ENCODE peak calls at places on chromosomes 5 and 9, in six cellular contexts. H is hepatocyte, Y is fibroblast of lung, X is keratinocyte, R is GM12878, W is HCT116. T is an unnamed sample.

GRCh38 chr9:1722404-1722803 is 292.7 kb upstream of the SMARCA2 start:
- DNase-seq in H (no peak), Y (no peak), X (no peak), R (no peak), W (no peak), T (no peak)

GRCh38 chr5:3828761-3829160 is 233.1 kb downstream of the IRX1 start:
- DNase-seq in H (no peak), Y (no peak), X (no peak), R (no peak), W (no peak), T (no peak)

GRCh38 chr5:169298193-169298592 is 2.7 kb downstream of the SLIT3 start:
- DNase-seq in H (no peak), Y (no peak), X (no peak), R (no peak), W (no peak), T (no peak)

GRCh38 chr9:129761901-129762359 is 9.1 kb upstream of the PTGES start:
- DNase-seq in H (no peak), Y (peak), X (no peak), R (no peak), W (no peak), T (peak)

GRCh38 chr5:98341038-98341710 is 432.3 kb upstream of the RGMB start:
- DNase-seq in H (no peak), Y (peak), X (no peak), R (no peak), W (no peak), T (no peak)

GRCh38 chr9:93188426-93189368 is 4.8 kb downstream of the WNK2 start:
- DNase-seq in H (no peak), Y (no peak), X (no peak), R (no peak), W (no peak), T (no peak)

GRCh38 chr9:110942522-110942921 is 95.7 kb downstream of the LPAR1 start:
- DNase-seq in H (no peak), Y (no peak), X (no peak), R (no peak), W (no peak), T (no peak)

GRCh38 chr9:20597862-20598261 is 24.4 kb downstream of the MLLT3 start:
- DNase-seq in H (no peak), Y (no peak), X (no peak), R (no peak), W (no peak), T (no peak)

GRCh38 chr5:134252671-134253070 is 26.8 kb upstream of the PPP2CA start:
- DNase-seq in H (peak), Y (peak), X (peak), R (no peak), W (peak), T (peak)

GRCh38 chr9:84068872-84069271 is 88.3 kb downstream of the RMI1 start:
- DNase-seq in H (no peak), Y (no peak), X (no peak), R (no peak), W (no peak), T (no peak)

GRCh38 chr5:112316006-112316405 is 103.1 kb downstream of the EPB41L4A start:
- DNase-seq in H (no peak), Y (no peak), X (no peak), R (no peak), W (no peak), T (peak)

GRCh38 chr5:142644640-142645361 is 41.1 kb downstream of the FGF1 start:
- DNase-seq in H (peak), Y (peak), X (peak), R (no peak), W (peak), T (peak)

GRCh38 chr5:1519631-1520141 is 4.1 kb downstream of the LPCAT1 start:
- DNase-seq in H (no peak), Y (no peak), X (no peak), R (no peak), W (no peak), T (no peak)

GRCh38 chr5:167688731-167689130 is 602.7 kb upstream of the WWC1 start:
- DNase-seq in H (no peak), Y (no peak), X (no peak), R (no peak), W (no peak), T (no peak)

GRCh38 chr9:37942616-37943328 is 38.8 kb upstream of the SLC25A51 start:
- DNase-seq in H (no peak), Y (no peak), X (no peak), R (no peak), W (no peak), T (peak)

GRCh38 chr5:149237662-149238061 is 34.0 kb upstream of the AFAP1L1 start:
- DNase-seq in H (no peak), Y (peak), X (no peak), R (no peak), W (no peak), T (no peak)

GRCh38 chr5:51397996-51398395 is 14.7 kb downstream of the ISL1 start:
- DNase-seq in H (no peak), Y (no peak), X (no peak), R (no peak), W (no peak), T (no peak)

GRCh38 chr9:125391704-125392103 is 130.1 kb downstream of the GAPVD1 start:
- DNase-seq in H (no peak), Y (peak), X (no peak), R (no peak), W (no peak), T (no peak)

GRCh38 chr5:83927140-83927733 is 206.6 kb upstream of the HAPLN1 start:
- DNase-seq in H (peak), Y (peak), X (no peak), R (no peak), W (peak), T (no peak)

GRCh38 chr9:78029601-78030552 is 1.7 kb downstream of the GNAQ start:
- DNase-seq in H (peak), Y (peak), X (no peak), R (no peak), W (no peak), T (peak)

GRCh38 chr5:64923151-64923685 is 154.5 kb downstream of the CWC27 start:
- DNase-seq in H (peak), Y (peak), X (no peak), R (no peak), W (no peak), T (no peak)

GRCh38 chr9:96486351-96487029 is 36.5 kb downstream of the HABP4 start:
- DNase-seq in H (peak), Y (peak), X (no peak), R (no peak), W (no peak), T (no peak)

GRCh38 chr9:127444921-127445850 is 6.0 kb downstream of the RPL12 start:
- DNase-seq in H (no peak), Y (peak), X (no peak), R (no peak), W (no peak), T (no peak)

GRCh38 chr5:132176987-132177386 is 50.7 kb downstream of the P4HA2 start:
- DNase-seq in H (no peak), Y (peak), X (no peak), R (peak), W (no peak), T (no peak)

GRCh38 chr5:122490718-122491117 is 178.7 kb downstream of the SNCAIP start:
- DNase-seq in H (no peak), Y (no peak), X (no peak), R (no peak), W (no peak), T (no peak)

GRCh38 chr9:92313624-92314012 is 11.5 kb downstream of the NOL8 start:
- DNase-seq in H (no peak), Y (no peak), X (no peak), R (no peak), W (no peak), T (no peak)

GRCh38 chr9:82242285-82242963 is 253.9 kb downstream of the SPATA31D1 start:
- DNase-seq in H (no peak), Y (no peak), X (no peak), R (no peak), W (no peak), T (peak)

DNA sequence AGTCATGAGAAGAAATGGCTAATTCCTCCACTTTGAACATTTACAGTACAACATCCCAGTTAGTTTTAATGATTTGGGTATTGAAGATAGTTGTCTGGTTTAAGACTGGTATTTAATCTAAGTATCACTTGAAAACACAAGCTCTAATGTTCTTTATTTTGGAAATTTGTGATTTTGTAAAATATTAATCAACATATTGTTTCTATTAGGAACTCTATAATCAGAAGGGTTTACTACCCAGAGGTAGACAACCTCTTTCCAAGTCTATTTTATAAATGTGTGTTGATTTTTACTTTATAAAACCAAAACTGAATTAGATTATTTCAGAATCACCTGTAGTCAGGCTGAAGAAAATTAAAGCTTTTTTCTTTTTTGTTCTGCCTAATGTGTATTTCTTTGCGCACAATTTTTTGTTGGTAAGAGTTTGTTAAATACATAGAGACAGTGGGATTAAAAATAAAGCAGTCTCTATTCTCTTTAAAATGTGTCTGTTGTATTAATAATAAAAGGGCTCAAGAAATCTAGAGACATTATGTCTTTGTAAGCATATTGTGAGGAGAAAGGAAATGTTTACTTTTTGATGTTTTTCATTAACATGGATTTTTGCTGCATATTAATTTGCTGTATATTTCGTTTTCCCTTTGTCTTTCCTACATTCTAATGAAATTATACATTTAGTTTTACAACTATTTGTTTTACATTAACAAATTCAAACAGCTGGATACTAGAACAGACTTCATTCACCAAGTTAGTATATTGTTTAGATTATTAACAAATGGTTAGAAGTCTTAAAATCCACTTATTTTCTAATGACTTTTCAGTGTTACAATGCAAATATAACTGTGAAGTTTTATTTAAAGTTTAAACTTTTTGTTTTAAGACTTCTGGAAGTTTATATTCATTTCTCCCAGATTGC is 3.8 kb upstream of the PURA start:
- DNase-seq in H (no peak), Y (peak), X (no peak), R (no peak), W (no peak), T (no peak)
- TF ChIP-seq EZH2 in H (no peak), Y (no peak), X (no peak), R (no peak), W (no peak), T (no peak)

GRCh38 chr5:146337264-146337904 is 1.3 kb upstream of the POU4F3 start:
- DNase-seq in H (no peak), Y (no peak), X (no peak), R (no peak), W (no peak), T (no peak)

GRCh38 chr5:146337928-146338327 is 711 bp upstream of the POU4F3 start:
- DNase-seq in H (no peak), Y (no peak), X (no peak), R (no peak), W (no peak), T (no peak)

GRCh38 chr5:146336197-146336596 is 2.4 kb upstream of the POU4F3 start:
- DNase-seq in H (no peak), Y (no peak), X (no peak), R (no peak), W (no peak), T (no peak)

GRCh38 chr5:146331257-146331822 is 7.3 kb upstream of the POU4F3 start:
- DNase-seq in H (no peak), Y (no peak), X (no peak), R (no peak), W (no peak), T (no peak)

DNA sequence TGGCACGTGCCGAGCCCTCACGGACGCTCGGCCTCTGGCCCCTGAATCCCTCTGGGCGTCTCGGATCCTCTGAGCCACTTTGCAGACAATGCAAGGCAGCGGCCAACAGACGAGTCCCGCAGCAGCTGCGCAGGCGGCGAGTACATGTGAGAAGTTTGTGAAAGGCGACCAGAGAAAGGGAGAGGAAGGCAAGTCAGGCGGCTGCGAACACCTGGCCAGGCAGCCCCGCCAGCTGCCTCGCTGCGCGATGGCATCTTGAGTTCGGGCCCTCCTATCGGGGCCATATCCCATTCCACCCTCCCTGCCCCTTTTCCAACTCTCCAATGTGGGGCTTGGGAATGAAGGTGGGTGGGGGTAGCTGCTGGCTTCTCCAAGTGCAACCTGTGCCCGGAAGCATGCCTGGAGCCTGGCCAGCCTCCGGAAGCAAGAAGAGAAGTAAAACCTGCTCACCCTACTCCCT is 4.5 kb upstream of the POU4F3 start:
- DNase-seq in H (no peak), Y (no peak), X (no peak), R (no peak), W (no peak), T (no peak)
- TF ChIP-seq EZH2 in H (peak), Y (no peak), X (no peak), R (no peak), W (no peak), T (no peak)

GRCh38 chr5:56101180-56101579 is 106.4 kb upstream of the IL6ST start:
- DNase-seq in H (no peak), Y (no peak), X (no peak), R (no peak), W (no peak), T (no peak)

GRCh38 chr5:56102885-56103284 is 108.1 kb upstream of the IL6ST start:
- DNase-seq in H (no peak), Y (no peak), X (no peak), R (no peak), W (no peak), T (no peak)

GRCh38 chr5:56097055-56097454 is 102.3 kb upstream of the IL6ST start:
- DNase-seq in H (no peak), Y (no peak), X (no peak), R (no peak), W (no peak), T (no peak)

GRCh38 chr5:56099346-56099745 is 104.6 kb upstream of the IL6ST start:
- DNase-seq in H (no peak), Y (peak), X (no peak), R (no peak), W (no peak), T (no peak)

GRCh38 chr5:56100429-56101176 is 105.8 kb upstream of the IL6ST start:
- DNase-seq in H (no peak), Y (no peak), X (no peak), R (no peak), W (no peak), T (no peak)
- TF ChIP-seq EZH2 in H (no peak), Y (no peak), X (no peak), R (no peak), W (no peak), T (no peak)

DNA sequence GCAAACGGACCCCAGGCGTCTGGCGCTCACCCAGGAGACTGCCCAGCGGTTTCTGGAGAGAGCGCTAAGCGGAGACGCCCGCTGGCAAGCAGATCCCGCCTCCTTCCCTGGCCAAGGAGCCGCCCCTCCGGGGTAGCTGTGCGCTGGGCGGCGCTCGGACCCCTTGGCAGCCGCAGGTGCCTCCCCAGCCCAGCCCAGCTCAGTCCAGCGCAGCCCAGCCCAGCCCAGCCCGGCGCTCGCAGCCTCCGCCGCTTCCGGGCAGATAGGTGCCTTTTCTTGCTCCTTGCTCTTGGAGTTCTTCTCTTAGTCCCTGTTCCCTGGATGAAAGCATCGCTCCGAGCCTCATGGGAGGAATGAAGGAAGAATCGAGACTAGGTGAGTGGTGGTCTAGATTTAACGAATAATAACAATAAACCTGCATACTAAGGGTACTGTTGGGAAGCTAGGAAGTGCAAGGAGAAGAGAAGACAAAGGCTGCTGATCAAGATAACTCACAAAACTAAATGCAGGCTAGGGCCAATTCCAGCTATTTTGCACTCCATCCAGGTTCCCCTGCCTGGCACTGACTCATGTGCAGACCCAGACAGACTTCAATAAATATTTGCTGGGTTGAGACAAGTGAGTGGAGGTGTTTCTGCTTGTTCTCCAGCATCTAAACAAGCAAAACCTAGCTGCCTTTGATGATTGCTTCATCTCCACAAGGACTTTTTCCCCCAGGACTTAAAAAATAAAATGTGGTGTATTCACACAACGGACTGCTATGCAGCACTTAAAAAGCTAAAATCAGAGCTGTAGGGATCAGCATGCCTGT is at the start of gene STK32A:
- DNase-seq in H (peak), Y (peak), X (no peak), R (no peak), W (no peak), T (no peak)
- TF ChIP-seq EZH2 in H (no peak), Y (peak), X (no peak), R (no peak), W (no peak), T (no peak)

GRCh38 chr9:5384436-5384835 is 44.8 kb upstream of the RLN1 start:
- DNase-seq in H (no peak), Y (no peak), X (no peak), R (no peak), W (no peak), T (no peak)

GRCh38 chr9:5392285-5392684 is 45.4 kb downstream of the PLGRKT start:
- DNase-seq in H (no peak), Y (peak), X (no peak), R (no peak), W (no peak), T (no peak)

GRCh38 chr9:5388026-5388806 is 48.5 kb upstream of the RLN1 start:
- DNase-seq in H (no peak), Y (peak), X (no peak), R (no peak), W (no peak), T (no peak)

GRCh38 chr9:5393497-5393896 is 44.2 kb downstream of the PLGRKT start:
- DNase-seq in H (no peak), Y (no peak), X (no peak), R (no peak), W (no peak), T (no peak)

GRCh38 chr9:5389109-5389732 is 48.5 kb downstream of the PLGRKT start:
- DNase-seq in H (no peak), Y (peak), X (peak), R (peak), W (no peak), T (no peak)
- TF ChIP-seq EZH2 in H (no peak), Y (no peak), X (no peak), R (no peak), W (no peak), T (no peak)

GRCh38 chr9:28735943-28736342 is 1162.7 kb upstream of the C9orf72 start:
- DNase-seq in H (no peak), Y (no peak), X (no peak), R (no peak), W (no peak), T (no peak)

GRCh38 chr9:28741459-28741858 is 1168.2 kb upstream of the C9orf72 start:
- DNase-seq in H (no peak), Y (no peak), X (no peak), R (no peak), W (no peak), T (no peak)
- TF ChIP-seq EZH2 in H (no peak), Y (no peak), X (no peak), R (no peak), W (no peak), T (no peak)

DNA sequence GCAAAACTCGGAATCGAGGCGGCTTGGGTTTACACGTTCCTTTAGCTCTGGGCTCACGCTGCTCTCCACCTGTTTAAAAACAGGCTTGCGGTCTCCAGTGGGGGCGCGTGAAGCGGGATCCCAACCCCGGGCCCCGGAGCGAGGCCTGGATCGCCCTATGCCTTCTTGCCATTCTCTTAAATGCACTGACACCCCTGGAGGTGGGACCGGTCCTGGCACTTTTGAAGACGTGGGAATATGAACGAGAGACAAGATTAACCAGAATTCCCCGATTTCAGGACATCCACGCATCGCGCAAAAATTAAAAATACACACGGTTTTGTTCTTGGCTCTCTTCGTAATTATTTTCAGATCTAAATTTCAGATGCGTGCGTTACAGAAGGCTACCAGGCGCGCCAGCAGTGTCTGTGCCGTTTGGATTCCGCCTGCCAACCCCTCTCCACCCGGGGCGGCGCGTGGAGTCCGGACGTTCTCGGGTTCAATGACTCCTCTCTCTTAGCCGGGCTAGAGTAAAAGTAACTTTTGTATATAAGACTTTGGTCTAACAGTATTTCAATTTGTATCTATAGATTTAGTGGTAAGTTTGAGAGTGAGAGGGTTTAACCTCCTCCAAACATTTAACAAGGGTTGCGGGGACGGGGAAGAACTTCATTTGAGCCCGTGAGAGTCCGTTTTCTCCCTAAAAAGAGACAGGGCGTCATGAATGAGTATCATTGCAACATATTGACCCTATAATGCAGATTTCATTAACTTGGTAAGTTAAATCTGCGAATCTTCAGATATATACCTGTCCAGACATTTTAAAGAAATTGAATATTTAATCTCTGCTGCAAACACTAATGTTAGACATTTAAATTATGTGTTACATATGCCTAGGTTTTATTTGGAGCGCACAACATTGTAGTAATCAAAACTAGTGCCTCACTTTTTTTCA is 3.8 kb downstream of the FOXD1 start:
- DNase-seq in H (no peak), Y (peak), X (no peak), R (no peak), W (no peak), T (no peak)
- TF ChIP-seq EZH2 in H (peak), Y (no peak), X (no peak), R (no peak), W (no peak), T (no peak)